ENCODE peak calls at places on chromosomes 11 and 22, in eight cellular contexts. M, X, P, E, V, R, D and Z are unnamed samples.
A peak's percentile ranks its signal among the peaks of the same experiment; 100 is the strongest.

GRCh38 chr11:128790200-128790599 is 76.9 kb downstream of the KCNJ1 start:
- DNase-seq in M (peak; percentile 74), V (no peak), D (no peak), X (peak; percentile 94), R (no peak), E (no peak), P (no peak), Z (no peak)

GRCh38 chr11:79018371-79018849 is 422.4 kb downstream of the TENM4 start:
- DNase-seq in R (peak; percentile 90), X (no peak), D (no peak), P (no peak), M (no peak), V (peak; percentile 85), E (no peak), Z (no peak)

GRCh38 chr11:132520199-132520598 is 1012.1 kb downstream of the OPCML start:
- DNase-seq in P (no peak), R (no peak), V (no peak), D (no peak), X (no peak), M (no peak), E (no peak), Z (no peak)

GRCh38 chr11:130323452-130324448 is 9.0 kb upstream of the ZBTB44 start:
- DNase-seq in R (no peak), P (no peak), M (no peak), D (no peak), E (no peak), X (no peak), V (peak; percentile 10), Z (no peak)

GRCh38 chr11:33475999-33476398 is 218.8 kb downstream of the HIPK3 start:
- DNase-seq in M (peak; percentile 7), D (no peak), E (peak; percentile 13), P (no peak), X (no peak), R (no peak), V (no peak), Z (peak; percentile 72)

GRCh38 chr22:24402460-24403192 is 24.8 kb upstream of the ADORA2A start:
- DNase-seq in R (peak; percentile 98), X (peak; percentile 81), V (peak; percentile 77), D (no peak), M (no peak), P (no peak), E (no peak), Z (peak; percentile 26)

GRCh38 chr11:118916842-118917388 is 8.8 kb downstream of the BCL9L start:
- DNase-seq in P (no peak), X (peak; percentile 93), E (peak; percentile 11), V (no peak), M (no peak), R (no peak), D (peak; percentile 51), Z (no peak)

GRCh38 chr11:31810779-31811647 is at the start of gene PAX6:
- DNase-seq in D (no peak), M (peak; percentile 83), V (peak; percentile 92), P (no peak), E (peak; percentile 95), X (peak; percentile 75), R (no peak), Z (peak; percentile 88)

GRCh38 chr22:38139901-38140300 is 29.4 kb upstream of the BAIAP2L2 start:
- DNase-seq in V (no peak), M (no peak), D (peak; percentile 41), X (no peak), P (peak; percentile 38), E (no peak), R (no peak), Z (no peak)

GRCh38 chr22:45828836-45829235 is 148.1 kb downstream of the WNT7B start:
- DNase-seq in D (no peak), V (no peak), P (no peak), M (no peak), X (no peak), E (no peak), R (no peak), Z (no peak)

GRCh38 chr11:73956876-73957653 is 6.2 kb downstream of the DNAJB13 start:
- DNase-seq in R (no peak), E (no peak), D (no peak), M (no peak), P (no peak), V (no peak), X (no peak), Z (no peak)

GRCh38 chr11:133243832-133244231 is 288.5 kb downstream of the OPCML start:
- DNase-seq in D (no peak), X (no peak), E (no peak), R (no peak), M (no peak), V (no peak), P (no peak), Z (no peak)